ENCODE peak calls at places on chromosomes 2 and 18, in nine cellular contexts. V is tibial nerve, C is fibroblast of lung, S is mammary epithelial cell, A is hepatocyte, O is ascending aorta, K is cardiac muscle cell, Q is esophagus muscularis mucosa, R is Peyer's patch. B is an unnamed sample. For H3K4me1, the result is how much of the 10 kb centered on the place peaks cover.

GRCh38 chr2:45343618-45344017 is 267.4 kb downstream of the SRBD1 start:
- DNase-seq in V (no peak), S (no peak), O (no peak), A (no peak), K (no peak), Q (peak), C (peak), R (no peak), B (no peak)

GRCh38 chr2:224524657-224525056 is 60.5 kb downstream of the CUL3 start:
- DNase-seq in O (no peak), V (no peak), S (no peak), C (no peak), Q (no peak), A (no peak), K (no peak), R (no peak), B (no peak)

GRCh38 chr2:188963738-188964137 is 10.4 kb upstream of the COL3A1 start:
- DNase-seq in C (no peak), V (no peak), S (no peak), A (no peak), O (no peak), R (no peak), Q (no peak), K (peak), B (no peak)

GRCh38 chr2:129777146-129777545 is 202.3 kb upstream of the RAB6C start:
- DNase-seq in A (no peak), V (no peak), R (no peak), O (no peak), C (no peak), K (no peak), S (no peak), Q (no peak), B (no peak)

GRCh38 chr2:179049546-179050311 is at the start of gene CCDC141:
- DNase-seq in C (peak), R (no peak), O (no peak), Q (no peak), A (peak), K (peak), V (no peak), S (no peak), B (peak)

GRCh38 chr2:199092419-199092818 is 365.3 kb downstream of the SATB2 start:
- DNase-seq in O (no peak), R (peak), K (no peak), A (no peak), S (no peak), C (no peak), Q (no peak), V (no peak), B (no peak)

GRCh38 chr18:21933931-21934765 is 193.6 kb downstream of the MIB1 start:
- DNase-seq in R (no peak), O (no peak), A (no peak), Q (no peak), K (no peak), S (no peak), C (no peak), V (no peak), B (no peak)

GRCh38 chr2:28610583-28611201 is 114.8 kb downstream of the PLB1 start:
- DNase-seq in S (peak), R (no peak), C (peak), Q (no peak), O (peak), V (no peak), A (peak), K (peak), B (no peak)

GRCh38 chr2:158724803-158725271 is 70.3 kb upstream of the DAPL1 start:
- DNase-seq in A (peak), S (peak), K (no peak), V (no peak), C (peak), Q (no peak), O (no peak), R (no peak), B (no peak)

GRCh38 chr18:55234366-55235093 is 275.3 kb upstream of the CCDC68 start:
- DNase-seq in S (peak), O (peak), A (peak), C (peak), Q (peak), K (peak), R (peak), V (peak), B (peak)

GRCh38 chr2:172299741-172300140 is 127.6 kb upstream of the ITGA6 start:
- DNase-seq in K (peak), C (peak), A (no peak), Q (no peak), S (peak), R (no peak), O (no peak), V (no peak), B (no peak)

GRCh38 chr2:234615643-234616356 is 118.9 kb upstream of the ARL4C start:
- DNase-seq in S (no peak), K (no peak), O (no peak), Q (peak), A (no peak), C (peak), V (no peak), R (no peak), B (no peak)

GRCh38 chr2:200616193-200616592 is 30.4 kb downstream of the AOX1 start:
- DNase-seq in A (no peak), K (no peak), Q (peak), R (no peak), C (no peak), S (no peak), V (no peak), O (no peak), B (no peak)

GRCh38 chr2:228535396-228535795 is 353.9 kb upstream of the SPHKAP start:
- DNase-seq in R (no peak), C (no peak), O (no peak), K (no peak), S (no peak), V (no peak), A (no peak), Q (no peak), B (no peak)

GRCh38 chr18:78676622-78677482 is 302.8 kb upstream of the SALL3 start:
- DNase-seq in C (no peak), R (no peak), K (no peak), O (no peak), Q (no peak), S (no peak), V (no peak), A (no peak), B (no peak)

GRCh38 chr2:195543902-195544894 is 112.8 kb upstream of the SLC39A10 start:
- DNase-seq in C (peak), O (no peak), K (peak), Q (no peak), A (no peak), S (peak), R (no peak), V (no peak), B (no peak)

GRCh38 chr18:59372975-59373374 is 13.9 kb upstream of the LMAN1 start:
- DNase-seq in S (no peak), K (no peak), R (no peak), A (no peak), V (no peak), C (no peak), Q (no peak), O (no peak), B (no peak)

GRCh38 chr18:36130039-36130831 is 536 bp downstream of the ELP2 start:
- DNase-seq in S (no peak), K (no peak), V (no peak), C (no peak), O (no peak), R (no peak), A (no peak), Q (no peak), B (no peak)

GRCh38 chr18:11339121-11339520 is 189.8 kb upstream of the PIEZO2 start:
- DNase-seq in C (peak), Q (no peak), A (no peak), K (peak), S (no peak), R (no peak), V (no peak), O (no peak), B (no peak)

GRCh38 chr2:11234309-11234708 is 79.0 kb downstream of the SLC66A3 start:
- DNase-seq in S (no peak), Q (no peak), R (no peak), C (peak), K (peak), V (no peak), O (no peak), A (no peak), B (no peak)

GRCh38 chr2:59462418-59463197 is 1090.8 kb downstream of the BCL11A start:
- DNase-seq in R (no peak), O (no peak), A (no peak), K (no peak), C (no peak), V (no peak), Q (no peak), S (no peak), B (no peak)

GRCh38 chr2:178917555-178917954 is 110.3 kb upstream of the TTN start:
- DNase-seq in C (no peak), Q (no peak), R (no peak), V (no peak), O (no peak), K (no peak), A (no peak), S (no peak), B (no peak)

GRCh38 chr2:70029814-70030409 is 57.4 kb upstream of the PCBP1 start:
- DNase-seq in A (peak), O (peak), K (peak), Q (no peak), S (no peak), V (peak), R (no peak), C (peak), B (peak)

GRCh38 chr2:942775-943460 is 7.7 kb upstream of the SNTG2 start:
- DNase-seq in O (no peak), R (no peak), K (no peak), V (no peak), A (no peak), Q (no peak), C (no peak), S (no peak), B (no peak)

GRCh38 chr18:37676276-37676675 is 110.7 kb upstream of the CELF4 start:
- DNase-seq in K (no peak), O (no peak), R (no peak), C (no peak), A (no peak), V (no peak), S (no peak), Q (no peak), B (no peak)

GRCh38 chr18:24103622-24104021 is 35.2 kb upstream of the CABYR start:
- DNase-seq in O (no peak), C (no peak), A (no peak), K (no peak), R (no peak), S (no peak), Q (peak), V (no peak), B (no peak)

GRCh38 chr2:608297-608696 is 68.9 kb downstream of the TMEM18 start:
- DNase-seq in Q (peak), O (no peak), S (no peak), V (no peak), A (no peak), C (no peak), K (no peak), R (no peak), B (no peak)

GRCh38 chr2:72011791-72012190 is 135.9 kb downstream of the CYP26B1 start:
- DNase-seq in A (no peak), S (no peak), C (no peak), V (no peak), R (no peak), K (no peak), O (no peak), Q (no peak), B (no peak)

GRCh38 chr18:76405761-76406356 is 89.2 kb downstream of the ZNF516 start:
- DNase-seq in V (peak), R (no peak), A (peak), K (peak), S (peak), C (peak), Q (no peak), O (no peak), B (no peak)

GRCh38 chr2:168798076-168798887 is 4.2 kb upstream of the NOSTRIN start:
- DNase-seq in V (no peak), O (no peak), K (peak), S (no peak), R (no peak), Q (no peak), C (no peak), A (peak), B (peak)

GRCh38 chr2:223697316-223697875 is 95.2 kb upstream of the SCG2 start:
- DNase-seq in Q (no peak), S (no peak), K (no peak), A (no peak), R (no peak), O (no peak), V (no peak), C (peak), B (no peak)

GRCh38 chr2:151654085-151654484 is 80.2 kb downstream of the NEB start:
- DNase-seq in Q (no peak), C (no peak), A (no peak), O (no peak), S (no peak), V (no peak), R (no peak), K (no peak), B (no peak)

GRCh38 chr18:48933578-48934399 is 17.0 kb downstream of the SMAD7 start:
- DNase-seq in C (no peak), V (no peak), S (peak), K (no peak), Q (no peak), R (no peak), A (no peak), O (no peak), B (no peak)

GRCh38 chr2:33531345-33532059 is 55.1 kb downstream of the RASGRP3 start:
- DNase-seq in S (no peak), V (no peak), R (no peak), O (no peak), Q (no peak), A (no peak), K (no peak), C (no peak), B (no peak)

GRCh38 chr2:96912356-96913116 is 42.7 kb upstream of the SEMA4C start:
- DNase-seq in A (no peak), Q (no peak), O (no peak), K (no peak), V (no peak), S (no peak), R (no peak), C (no peak), B (no peak)
- H3K4me1 ChIP-seq in A (under half), Q (under half), O (under half), K (under half), V (under half), S (under half), R (under half), C (under half), B (under half)

DNA sequence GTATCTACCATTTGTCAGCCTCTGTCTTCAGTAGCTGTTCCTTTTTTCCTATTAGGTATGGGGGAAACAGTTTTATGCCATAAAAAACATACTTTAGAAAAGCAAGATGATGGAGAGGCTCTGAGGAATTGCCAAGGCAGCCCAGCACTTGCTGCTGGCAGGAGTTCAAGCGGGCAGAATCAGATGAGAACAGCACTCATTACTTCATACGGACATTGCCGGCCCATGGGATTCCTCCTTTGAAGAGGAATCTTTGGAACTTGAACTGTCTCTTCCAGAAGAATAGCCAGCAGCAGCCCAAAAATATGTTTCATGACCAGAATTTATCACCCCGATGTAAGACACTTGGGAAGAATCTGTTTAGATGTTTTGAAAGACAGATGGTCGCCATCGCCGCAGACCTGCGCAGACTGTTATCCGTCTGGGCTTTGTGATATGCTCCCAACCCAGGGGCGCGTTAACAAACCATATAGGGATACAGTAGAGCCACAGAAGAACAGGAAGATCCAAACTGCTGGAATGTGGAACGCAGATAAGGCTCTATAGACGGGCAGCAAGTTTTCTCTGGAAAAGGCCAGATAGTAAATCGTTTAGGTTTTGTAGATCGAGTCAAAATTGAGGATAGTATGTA is 3.6 kb upstream of the ADI1 start:
- DNase-seq in S (no peak), Q (no peak), O (no peak), R (no peak), C (peak), K (peak), A (peak), V (no peak), B (no peak)
- H3K4me1 ChIP-seq in S (under half), Q (half or more), O (under half), R (under half), C (under half), K (under half), A (under half), V (under half), B (under half)

GRCh38 chr2:170932166-170932565 is 3.1 kb downstream of the GORASP2 start:
- DNase-seq in R (no peak), C (no peak), O (no peak), Q (no peak), K (no peak), V (no peak), S (no peak), A (no peak), B (no peak)
- H3K4me1 ChIP-seq in R (under half), C (under half), O (under half), Q (under half), K (under half), V (under half), S (under half), A (under half), B (under half)

GRCh38 chr2:144705328-144706245 is 185.7 kb upstream of the ZEB2 start:
- DNase-seq in O (no peak), V (no peak), R (no peak), C (peak), S (peak), K (peak), A (no peak), Q (no peak), B (no peak)

GRCh38 chr2:144706671-144707070 is 186.8 kb upstream of the ZEB2 start:
- DNase-seq in O (no peak), K (no peak), Q (no peak), V (no peak), C (no peak), S (no peak), R (no peak), A (no peak), B (no peak)

GRCh38 chr2:144703852-144704324 is 184.0 kb upstream of the ZEB2 start:
- DNase-seq in Q (no peak), O (no peak), R (no peak), V (peak), K (peak), A (peak), S (peak), C (peak), B (no peak)

GRCh38 chr2:144702051-144702450 is 182.1 kb upstream of the ZEB2 start:
- DNase-seq in R (no peak), A (no peak), C (no peak), V (no peak), S (no peak), O (no peak), K (no peak), Q (no peak), B (no peak)

DNA sequence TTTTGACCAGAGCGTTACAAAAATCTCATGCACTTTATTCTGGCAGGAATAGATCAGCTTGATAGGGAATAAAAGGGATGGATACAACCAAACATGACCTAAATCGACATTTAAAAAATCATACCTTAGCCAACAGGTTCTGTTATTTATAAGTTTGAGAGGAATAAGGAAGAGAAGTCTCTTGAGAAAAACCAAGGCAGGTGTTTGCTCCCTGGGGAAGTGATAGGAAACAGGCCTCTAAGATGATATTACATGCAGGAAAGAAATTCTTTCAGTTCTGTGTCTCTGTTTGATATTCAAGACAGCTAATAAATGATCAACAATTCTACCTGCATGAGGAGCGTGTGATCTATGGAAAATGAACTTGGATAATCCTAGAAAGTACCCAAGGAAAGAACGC is 184.8 kb upstream of the ZEB2 start:
- DNase-seq in S (no peak), O (no peak), K (no peak), A (no peak), R (no peak), Q (no peak), V (no peak), C (no peak), B (no peak)
- H3K4me1 ChIP-seq in S (under half), O (under half), K (under half), A (under half), R (under half), Q (under half), V (under half), C (under half), B (under half)

DNA sequence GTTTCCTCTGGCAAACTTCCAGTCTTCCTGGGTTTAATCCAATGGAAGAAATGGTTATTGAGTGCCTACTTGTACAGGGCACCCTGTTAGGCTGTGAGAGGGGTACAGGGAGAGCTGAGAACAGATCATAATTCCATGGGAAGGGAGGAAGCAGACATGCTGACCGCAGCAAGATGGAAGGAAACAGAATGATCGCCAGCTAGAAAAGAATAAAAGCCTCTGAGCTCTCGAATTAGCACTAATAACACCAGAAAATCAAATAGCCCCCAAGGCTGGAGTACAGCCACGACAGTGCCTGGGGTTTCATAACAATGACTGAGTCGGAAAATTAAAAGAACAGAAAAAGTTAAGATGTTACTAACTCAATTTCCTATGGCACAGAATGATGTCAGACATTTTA is 20.7 kb upstream of the CEP68 start:
- DNase-seq in R (no peak), C (no peak), Q (no peak), O (no peak), A (no peak), V (no peak), K (no peak), S (no peak), B (no peak)
- H3K4me1 ChIP-seq in R (under half), C (under half), Q (under half), O (under half), A (under half), V (under half), K (under half), S (under half), B (under half)

DNA sequence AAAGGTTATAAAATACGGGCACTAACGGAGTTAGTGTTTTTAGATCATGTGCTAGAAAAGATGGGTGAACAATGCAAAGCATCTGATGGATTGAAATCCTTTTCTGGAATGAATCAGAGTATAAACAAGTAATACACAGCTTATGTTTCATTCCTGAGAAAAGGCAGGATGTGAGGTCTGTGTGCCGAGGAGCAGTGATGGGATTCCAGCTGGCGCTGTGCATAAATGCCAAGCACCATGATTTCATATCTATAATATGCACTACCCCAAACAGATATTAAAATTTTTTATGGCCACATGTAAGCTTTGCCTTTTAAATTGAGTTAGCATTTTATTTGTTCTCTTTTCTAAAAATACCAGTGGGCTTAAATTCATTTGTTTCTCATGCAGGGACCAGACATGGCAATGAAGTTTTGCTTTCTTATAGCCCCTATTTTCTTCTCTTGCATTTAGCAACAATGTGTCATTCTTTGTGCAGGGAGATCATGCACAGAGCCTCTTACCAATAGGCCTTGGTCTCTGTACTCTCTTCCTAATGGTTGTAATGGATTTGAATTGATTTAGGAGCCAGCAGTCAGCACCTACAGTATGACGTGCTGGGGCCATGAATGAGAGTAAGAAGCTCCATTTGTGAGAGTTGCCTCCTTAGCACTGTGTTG is 323.9 kb downstream of the SLC8A1 start:
- DNase-seq in K (peak), C (peak), V (no peak), R (no peak), S (no peak), Q (no peak), A (no peak), O (no peak), B (no peak)
- H3K4me1 ChIP-seq in K (half or more), C (under half), V (under half), R (under half), S (under half), Q (half or more), A (under half), O (under half), B (under half)